ENCODE peak calls at places on chromosomes 3 and 15, in seven cellular contexts. One of them, this sample, is unnamed.
A peak's percentile ranks its signal among the peaks of the same experiment; 100 is the strongest.

GRCh38 chr3:170405101-170405500 is 13.6 kb upstream of the CLDN11 start:
- DNase-seq in BE2C: no peak
- DNase-seq in cardiac muscle cell: no peak
- DNase-seq in hepatocyte: no peak
- DNase-seq in keratinocyte: no peak
- DNase-seq in sigmoid colon: no peak
- DNase-seq in effector memory CD4-positive, alpha-beta T cell: no peak
- DNase-seq in this sample: no peak

GRCh38 chr3:38374221-38374620 is 27.6 kb downstream of the XYLB start:
- DNase-seq in effector memory CD4-positive, alpha-beta T cell: no peak
- DNase-seq in sigmoid colon: no peak
- DNase-seq in BE2C: no peak
- DNase-seq in hepatocyte: no peak
- DNase-seq in keratinocyte: no peak
- DNase-seq in cardiac muscle cell: no peak
- DNase-seq in this sample: peak; percentile 11

GRCh38 chr15:98955331-98955730 is 52.3 kb downstream of the PGPEP1L start:
- DNase-seq in effector memory CD4-positive, alpha-beta T cell: no peak
- DNase-seq in BE2C: no peak
- DNase-seq in sigmoid colon: peak; percentile 82
- DNase-seq in hepatocyte: no peak
- DNase-seq in cardiac muscle cell: no peak
- DNase-seq in keratinocyte: no peak
- DNase-seq in this sample: no peak

GRCh38 chr3:15601046-15601398 is 347 bp downstream of the HACL1 start:
- DNase-seq in hepatocyte: no peak
- DNase-seq in BE2C: no peak
- DNase-seq in sigmoid colon: no peak
- DNase-seq in effector memory CD4-positive, alpha-beta T cell: no peak
- DNase-seq in keratinocyte: no peak
- DNase-seq in cardiac muscle cell: no peak
- DNase-seq in this sample: no peak

GRCh38 chr3:81761904-81762565 is 590 bp upstream of the GBE1 start:
- DNase-seq in sigmoid colon: no peak
- DNase-seq in keratinocyte: no peak
- DNase-seq in hepatocyte: no peak
- DNase-seq in BE2C: no peak
- DNase-seq in cardiac muscle cell: peak; percentile 5
- DNase-seq in effector memory CD4-positive, alpha-beta T cell: no peak
- DNase-seq in this sample: no peak

GRCh38 chr15:28943146-28943545 is 57.4 kb downstream of the APBA2 start:
- DNase-seq in cardiac muscle cell: no peak
- DNase-seq in hepatocyte: no peak
- DNase-seq in keratinocyte: no peak
- DNase-seq in sigmoid colon: peak; percentile 53
- DNase-seq in BE2C: no peak
- DNase-seq in effector memory CD4-positive, alpha-beta T cell: no peak
- DNase-seq in this sample: no peak

GRCh38 chr3:94423566-94423965 is 360.7 kb downstream of the NSUN3 start:
- DNase-seq in hepatocyte: no peak
- DNase-seq in cardiac muscle cell: no peak
- DNase-seq in effector memory CD4-positive, alpha-beta T cell: no peak
- DNase-seq in BE2C: no peak
- DNase-seq in sigmoid colon: no peak
- DNase-seq in keratinocyte: no peak
- DNase-seq in this sample: no peak

GRCh38 chr3:44729384-44729910 is at the start of gene ZNF501:
- DNase-seq in sigmoid colon: peak; percentile 97
- DNase-seq in hepatocyte: peak; percentile 94
- DNase-seq in keratinocyte: peak; percentile 40
- DNase-seq in BE2C: peak; percentile 90
- DNase-seq in effector memory CD4-positive, alpha-beta T cell: peak; percentile 69
- DNase-seq in cardiac muscle cell: peak; percentile 93
- DNase-seq in this sample: peak; percentile 70

GRCh38 chr15:73787621-73788020 is 34.5 kb upstream of the INSYN1 start:
- DNase-seq in sigmoid colon: no peak
- DNase-seq in effector memory CD4-positive, alpha-beta T cell: no peak
- DNase-seq in cardiac muscle cell: no peak
- DNase-seq in keratinocyte: no peak
- DNase-seq in BE2C: no peak
- DNase-seq in hepatocyte: no peak
- DNase-seq in this sample: no peak

GRCh38 chr3:13894812-13895154 is 14.9 kb upstream of the WNT7A start:
- DNase-seq in keratinocyte: no peak
- DNase-seq in sigmoid colon: no peak
- DNase-seq in hepatocyte: no peak
- DNase-seq in cardiac muscle cell: no peak
- DNase-seq in BE2C: no peak
- DNase-seq in effector memory CD4-positive, alpha-beta T cell: no peak
- DNase-seq in this sample: no peak

DNA sequence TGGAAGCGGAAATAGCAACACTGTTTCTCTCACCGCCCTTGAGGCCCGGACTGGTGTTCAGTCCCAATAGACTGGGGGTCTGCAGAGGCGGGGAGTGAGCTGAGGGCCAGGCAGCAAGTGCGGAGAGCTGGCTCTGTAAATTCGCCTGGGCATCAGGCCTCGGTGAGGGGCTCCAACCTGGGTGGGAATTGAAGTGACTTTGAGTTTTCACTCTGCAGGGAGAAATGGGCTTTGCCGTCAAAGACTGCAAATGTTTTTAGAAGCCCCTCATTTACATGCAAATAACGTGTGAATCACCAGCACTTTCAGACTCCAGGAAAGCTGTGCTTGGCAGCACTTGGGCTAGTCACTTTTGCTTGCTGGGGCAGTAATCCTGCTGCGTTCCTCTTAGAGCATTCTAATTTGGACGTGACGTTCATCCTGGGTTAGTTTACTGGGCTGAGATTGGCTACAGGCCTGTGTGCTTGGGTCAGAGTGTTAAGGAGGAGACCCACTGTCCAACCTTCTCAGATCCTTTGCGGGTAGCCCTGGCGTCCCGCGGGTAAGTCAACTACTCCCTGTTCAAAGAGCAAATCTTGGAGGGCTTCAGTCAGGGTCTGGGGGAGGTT is 88.7 kb downstream of the AAGAB start:
- DNase-seq in effector memory CD4-positive, alpha-beta T cell: no peak
- DNase-seq in hepatocyte: no peak
- DNase-seq in cardiac muscle cell: no peak
- DNase-seq in BE2C: no peak
- DNase-seq in keratinocyte: no peak
- DNase-seq in sigmoid colon: peak; percentile 52
- DNase-seq in this sample: no peak
- H3K4me1 ChIP-seq in effector memory CD4-positive, alpha-beta T cell: no peaks in the 10 kb centered on the region
- H3K4me1 ChIP-seq in hepatocyte: peaks cover 9% of the 10 kb centered on the region
- H3K4me1 ChIP-seq in cardiac muscle cell: peaks cover 35% of the 10 kb centered on the region
- H3K4me1 ChIP-seq in BE2C: no peaks in the 10 kb centered on the region
- H3K4me1 ChIP-seq in keratinocyte: peaks cover 40% of the 10 kb centered on the region
- H3K4me1 ChIP-seq in sigmoid colon: peaks cover 40% of the 10 kb centered on the region
- H3K4me1 ChIP-seq in this sample: peaks cover 5% of the 10 kb centered on the region

GRCh38 chr15:100878601-100879000 is 1.0 kb upstream of the ALDH1A3 start:
- DNase-seq in keratinocyte: no peak
- DNase-seq in sigmoid colon: no peak
- DNase-seq in effector memory CD4-positive, alpha-beta T cell: no peak
- DNase-seq in hepatocyte: no peak
- DNase-seq in BE2C: no peak
- DNase-seq in cardiac muscle cell: no peak
- DNase-seq in this sample: no peak
- H3K4me3 ChIP-seq in keratinocyte: peak overlapping the region; percentile 39
- H3K4me3 ChIP-seq in sigmoid colon: peak overlapping the region; percentile 64
- H3K4me3 ChIP-seq in effector memory CD4-positive, alpha-beta T cell: no peak overlapping the region
- H3K4me3 ChIP-seq in hepatocyte: no peak overlapping the region
- H3K4me3 ChIP-seq in BE2C: peak overlapping the region; percentile 38
- H3K4me3 ChIP-seq in cardiac muscle cell: peak overlapping the region; percentile 33
- H3K4me3 ChIP-seq in this sample: no peak overlapping the region

DNA sequence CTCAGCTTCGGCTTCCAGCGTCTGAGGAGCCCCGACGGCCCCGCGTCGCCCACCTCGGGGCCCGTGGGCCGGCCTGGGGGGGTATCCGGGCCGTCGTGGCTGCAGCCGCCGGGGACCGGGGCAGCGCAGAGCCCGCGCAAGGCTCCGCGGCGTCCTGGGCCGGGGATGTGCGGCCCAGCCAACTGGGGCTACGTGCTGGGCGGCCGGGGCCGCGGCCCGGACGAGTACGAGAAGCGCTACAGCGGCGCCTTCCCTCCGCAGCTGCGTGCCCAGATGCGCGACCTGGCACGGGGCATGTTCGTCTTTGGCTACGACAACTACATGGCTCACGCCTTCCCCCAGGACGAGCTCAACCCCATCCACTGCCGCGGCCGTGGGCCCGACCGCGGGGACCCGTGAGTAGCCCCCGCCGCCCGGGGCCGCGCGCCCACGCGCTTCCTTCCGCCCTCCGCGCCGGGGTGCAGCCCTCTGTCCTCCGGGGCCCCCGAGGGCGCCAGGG is 462 bp downstream of the EDEM1 start:
- DNase-seq in hepatocyte: peak; percentile 65
- DNase-seq in keratinocyte: no peak
- DNase-seq in cardiac muscle cell: peak; percentile 57
- DNase-seq in effector memory CD4-positive, alpha-beta T cell: peak; percentile 34
- DNase-seq in BE2C: peak; percentile 24
- DNase-seq in sigmoid colon: peak; percentile 74
- DNase-seq in this sample: peak; percentile 25
- H3K4me1 ChIP-seq in hepatocyte: peaks cover 19% of the 10 kb centered on the region
- H3K4me1 ChIP-seq in keratinocyte: peaks cover 31% of the 10 kb centered on the region
- H3K4me1 ChIP-seq in cardiac muscle cell: peaks cover 15% of the 10 kb centered on the region
- H3K4me1 ChIP-seq in effector memory CD4-positive, alpha-beta T cell: peaks cover 15% of the 10 kb centered on the region
- H3K4me1 ChIP-seq in BE2C: no peaks in the 10 kb centered on the region
- H3K4me1 ChIP-seq in sigmoid colon: peaks cover 46% of the 10 kb centered on the region
- H3K4me1 ChIP-seq in this sample: peaks cover 29% of the 10 kb centered on the region

GRCh38 chr15:40093224-40093842 is 15.3 kb downstream of the BMF start:
- DNase-seq in hepatocyte: no peak
- DNase-seq in BE2C: no peak
- DNase-seq in sigmoid colon: peak; percentile 72
- DNase-seq in effector memory CD4-positive, alpha-beta T cell: no peak
- DNase-seq in cardiac muscle cell: no peak
- DNase-seq in keratinocyte: no peak
- DNase-seq in this sample: no peak

GRCh38 chr15:40094156-40094555 is 14.5 kb downstream of the BMF start:
- DNase-seq in hepatocyte: no peak
- DNase-seq in sigmoid colon: no peak
- DNase-seq in effector memory CD4-positive, alpha-beta T cell: no peak
- DNase-seq in BE2C: no peak
- DNase-seq in cardiac muscle cell: no peak
- DNase-seq in keratinocyte: no peak
- DNase-seq in this sample: no peak

GRCh38 chr15:40091861-40092415 is 16.7 kb downstream of the BMF start:
- DNase-seq in sigmoid colon: no peak
- DNase-seq in cardiac muscle cell: peak; percentile 52
- DNase-seq in hepatocyte: no peak
- DNase-seq in BE2C: no peak
- DNase-seq in keratinocyte: no peak
- DNase-seq in effector memory CD4-positive, alpha-beta T cell: no peak
- DNase-seq in this sample: no peak

GRCh38 chr15:40090774-40091455 is 17.8 kb downstream of the BMF start:
- DNase-seq in keratinocyte: no peak
- DNase-seq in cardiac muscle cell: no peak
- DNase-seq in hepatocyte: peak; percentile 5
- DNase-seq in sigmoid colon: no peak
- DNase-seq in effector memory CD4-positive, alpha-beta T cell: no peak
- DNase-seq in BE2C: no peak
- DNase-seq in this sample: no peak

GRCh38 chr15:40092416-40093223 is 16.1 kb downstream of the BMF start:
- DNase-seq in cardiac muscle cell: peak; percentile 63
- DNase-seq in BE2C: no peak
- DNase-seq in effector memory CD4-positive, alpha-beta T cell: no peak
- DNase-seq in hepatocyte: peak; percentile 91
- DNase-seq in sigmoid colon: peak; percentile 97
- DNase-seq in keratinocyte: no peak
- DNase-seq in this sample: no peak
- H3K4me3 ChIP-seq in cardiac muscle cell: no peak overlapping the region
- H3K4me3 ChIP-seq in BE2C: no peak overlapping the region
- H3K4me3 ChIP-seq in effector memory CD4-positive, alpha-beta T cell: no peak overlapping the region
- H3K4me3 ChIP-seq in hepatocyte: no peak overlapping the region
- H3K4me3 ChIP-seq in sigmoid colon: peak overlapping the region; percentile 13
- H3K4me3 ChIP-seq in keratinocyte: no peak overlapping the region
- H3K4me3 ChIP-seq in this sample: no peak overlapping the region

GRCh38 chr3:111862974-111863373 is 3.9 kb downstream of the PHLDB2 start:
- DNase-seq in BE2C: no peak
- DNase-seq in keratinocyte: no peak
- DNase-seq in sigmoid colon: no peak
- DNase-seq in cardiac muscle cell: no peak
- DNase-seq in hepatocyte: no peak
- DNase-seq in effector memory CD4-positive, alpha-beta T cell: no peak
- DNase-seq in this sample: no peak

GRCh38 chr3:111867889-111868426 is 8.9 kb downstream of the PHLDB2 start:
- DNase-seq in sigmoid colon: no peak
- DNase-seq in cardiac muscle cell: no peak
- DNase-seq in hepatocyte: no peak
- DNase-seq in keratinocyte: no peak
- DNase-seq in effector memory CD4-positive, alpha-beta T cell: no peak
- DNase-seq in BE2C: no peak
- DNase-seq in this sample: no peak

GRCh38 chr3:111863942-111864341 is 4.9 kb downstream of the PHLDB2 start:
- DNase-seq in BE2C: no peak
- DNase-seq in sigmoid colon: no peak
- DNase-seq in keratinocyte: no peak
- DNase-seq in effector memory CD4-positive, alpha-beta T cell: no peak
- DNase-seq in cardiac muscle cell: peak; percentile 22
- DNase-seq in hepatocyte: no peak
- DNase-seq in this sample: no peak

GRCh38 chr3:111862415-111862814 is 3.4 kb downstream of the PHLDB2 start:
- DNase-seq in cardiac muscle cell: no peak
- DNase-seq in sigmoid colon: no peak
- DNase-seq in effector memory CD4-positive, alpha-beta T cell: no peak
- DNase-seq in BE2C: no peak
- DNase-seq in keratinocyte: no peak
- DNase-seq in hepatocyte: no peak
- DNase-seq in this sample: no peak

DNA sequence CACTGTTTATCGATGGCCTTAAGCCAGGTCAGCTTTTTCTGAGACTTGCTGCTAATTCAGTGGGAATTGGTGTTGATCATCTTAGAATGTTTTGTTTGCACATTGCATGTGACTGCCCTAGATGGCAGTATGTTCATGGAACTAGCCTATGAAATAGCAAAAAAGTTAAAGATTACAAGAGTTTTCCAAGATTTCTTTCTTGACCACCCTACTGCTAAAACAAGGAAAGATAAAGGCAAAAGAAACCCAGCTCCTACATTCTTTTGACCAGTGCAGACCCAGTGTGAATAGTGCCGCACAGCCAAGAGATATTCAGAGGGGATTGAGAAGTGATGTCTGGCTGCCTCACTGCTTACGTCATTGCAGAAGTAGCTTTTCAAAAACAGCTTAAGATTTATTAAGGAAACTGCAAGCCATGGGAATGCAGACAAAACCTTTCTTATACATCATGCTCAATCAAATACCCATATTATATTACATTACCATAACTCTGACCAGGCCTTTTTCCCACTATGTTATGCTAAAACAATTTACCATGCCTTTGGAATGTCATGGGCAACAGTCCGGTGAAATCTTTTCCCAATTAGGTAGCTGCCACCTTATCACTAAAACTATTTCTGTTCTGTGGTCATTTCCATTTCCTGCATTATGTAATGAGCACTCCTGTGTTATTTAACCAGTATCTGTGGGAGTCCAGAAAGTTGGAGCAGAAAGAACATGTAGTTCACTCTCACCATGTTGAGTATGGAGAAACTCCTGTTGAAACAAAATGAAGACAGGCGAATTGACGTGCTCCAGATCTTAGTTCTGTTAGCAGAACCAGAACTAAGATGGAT is 6.0 kb downstream of the PHLDB2 start:
- DNase-seq in BE2C: no peak
- DNase-seq in effector memory CD4-positive, alpha-beta T cell: no peak
- DNase-seq in sigmoid colon: no peak
- DNase-seq in hepatocyte: peak; percentile 40
- DNase-seq in keratinocyte: no peak
- DNase-seq in cardiac muscle cell: peak; percentile 25
- DNase-seq in this sample: no peak
- H3K4me1 ChIP-seq in BE2C: no peaks in the 10 kb centered on the region
- H3K4me1 ChIP-seq in effector memory CD4-positive, alpha-beta T cell: peaks cover 7% of the 10 kb centered on the region
- H3K4me1 ChIP-seq in sigmoid colon: peaks cover 85% of the 10 kb centered on the region
- H3K4me1 ChIP-seq in hepatocyte: peaks cover 27% of the 10 kb centered on the region
- H3K4me1 ChIP-seq in keratinocyte: peaks cover 43% of the 10 kb centered on the region
- H3K4me1 ChIP-seq in cardiac muscle cell: peaks cover 48% of the 10 kb centered on the region
- H3K4me1 ChIP-seq in this sample: peaks cover 6% of the 10 kb centered on the region

GRCh38 chr15:56886450-56886856 is 32.0 kb upstream of the TCF12 start:
- DNase-seq in cardiac muscle cell: no peak
- DNase-seq in keratinocyte: no peak
- DNase-seq in hepatocyte: peak; percentile 19
- DNase-seq in BE2C: no peak
- DNase-seq in sigmoid colon: no peak
- DNase-seq in effector memory CD4-positive, alpha-beta T cell: no peak
- DNase-seq in this sample: no peak
- H3K4me3 ChIP-seq in cardiac muscle cell: peak overlapping the region; percentile 38
- H3K4me3 ChIP-seq in keratinocyte: peak overlapping the region; percentile 74
- H3K4me3 ChIP-seq in hepatocyte: peak overlapping the region; percentile 39
- H3K4me3 ChIP-seq in BE2C: peak overlapping the region; percentile 73
- H3K4me3 ChIP-seq in sigmoid colon: peak overlapping the region; percentile 65
- H3K4me3 ChIP-seq in effector memory CD4-positive, alpha-beta T cell: peak overlapping the region; percentile 77
- H3K4me3 ChIP-seq in this sample: peak overlapping the region; percentile 83